ENCODE peak calls at places on chromosomes 13 and 19, in five cellular contexts. B, J, E, S and T are unnamed samples. For H3K4me1, the result is how much of the 10 kb centered on the place peaks cover.

GRCh38 chr19:28475525-28475924 is 737.4 kb downstream of the UQCRFS1 start:
- DNase-seq in B (no peak), S (no peak), J (no peak), E (no peak), T (no peak)

GRCh38 chr13:90320663-90321062 is 1026.8 kb upstream of the MIR17HG start:
- DNase-seq in E (no peak), J (no peak), S (no peak), B (no peak), T (no peak)

GRCh38 chr19:50513746-50514345 is at the start of gene ASPDH:
- DNase-seq in J (no peak), B (no peak), S (no peak), E (no peak), T (no peak)

GRCh38 chr13:44331912-44332840 is 41.4 kb upstream of the SERP2 start:
- DNase-seq in E (no peak), B (peak), J (peak), S (no peak), T (peak)

GRCh38 chr13:87999791-88000190 is 328.6 kb downstream of the SLITRK5 start:
- DNase-seq in J (no peak), S (no peak), B (no peak), E (no peak), T (no peak)

GRCh38 chr13:79311456-79311855 is 94.6 kb downstream of the RBM26 start:
- DNase-seq in E (no peak), S (no peak), J (no peak), B (no peak), T (no peak)

GRCh38 chr19:39230096-39230764 is 14.6 kb downstream of the IFNL3 start:
- DNase-seq in S (no peak), J (no peak), B (no peak), E (no peak), T (no peak)

GRCh38 chr13:67100723-67101122 is 129.4 kb downstream of the PCDH9 start:
- DNase-seq in B (no peak), S (no peak), J (no peak), E (no peak), T (no peak)

GRCh38 chr13:26540319-26540718 is 17.2 kb upstream of the WASF3 start:
- DNase-seq in J (no peak), E (no peak), B (no peak), S (no peak), T (no peak)

GRCh38 chr19:6030214-6030507 is 52.2 kb upstream of the RANBP3 start:
- DNase-seq in J (no peak), B (peak), E (peak), S (no peak), T (no peak)

GRCh38 chr13:42969558-42970172 is 22.4 kb downstream of the EPSTI1 start:
- DNase-seq in S (peak), B (peak), E (peak), J (peak), T (peak)

GRCh38 chr19:9531933-9532332 is 6.5 kb downstream of the ZNF426 start:
- DNase-seq in J (no peak), B (no peak), E (no peak), S (no peak), T (no peak)

GRCh38 chr19:12954150-12954962 is 2.7 kb downstream of the GADD45GIP1 start:
- DNase-seq in E (no peak), S (no peak), B (peak), J (no peak), T (no peak)

GRCh38 chr19:10404888-10405808 is 1.8 kb upstream of the CDC37 start:
- DNase-seq in S (no peak), E (no peak), J (no peak), B (no peak), T (no peak)

GRCh38 chr19:10808937-10809655 is 26.9 kb downstream of the TMED1 start:
- DNase-seq in J (peak), S (peak), B (no peak), E (no peak), T (no peak)

DNA sequence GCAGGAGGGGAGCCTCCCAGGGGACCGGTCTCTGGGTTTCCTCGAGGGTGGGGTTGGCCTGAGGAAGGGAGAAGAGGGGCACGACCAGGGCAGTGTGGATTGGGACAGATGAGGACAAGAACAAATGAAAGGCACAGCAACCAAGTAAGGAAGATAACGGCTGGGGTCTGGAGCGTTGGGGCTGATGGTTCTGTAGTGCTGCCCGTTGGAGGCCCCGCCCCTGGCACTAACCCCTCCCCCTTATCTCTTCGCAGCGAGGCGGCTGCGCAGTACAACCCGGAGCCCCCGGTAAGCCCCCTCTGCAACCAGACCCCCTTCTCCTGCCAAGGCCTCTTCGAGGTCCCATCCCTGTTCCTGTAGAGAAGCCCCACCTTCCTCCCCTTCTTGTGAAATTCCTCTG is 2.2 kb downstream of the CAPNS1 start:
- DNase-seq in J (no peak), B (no peak), E (no peak), S (no peak), T (no peak)
- H3K4me3 ChIP-seq in J (peak), B (no peak), E (no peak), S (peak), T (no peak)

DNA sequence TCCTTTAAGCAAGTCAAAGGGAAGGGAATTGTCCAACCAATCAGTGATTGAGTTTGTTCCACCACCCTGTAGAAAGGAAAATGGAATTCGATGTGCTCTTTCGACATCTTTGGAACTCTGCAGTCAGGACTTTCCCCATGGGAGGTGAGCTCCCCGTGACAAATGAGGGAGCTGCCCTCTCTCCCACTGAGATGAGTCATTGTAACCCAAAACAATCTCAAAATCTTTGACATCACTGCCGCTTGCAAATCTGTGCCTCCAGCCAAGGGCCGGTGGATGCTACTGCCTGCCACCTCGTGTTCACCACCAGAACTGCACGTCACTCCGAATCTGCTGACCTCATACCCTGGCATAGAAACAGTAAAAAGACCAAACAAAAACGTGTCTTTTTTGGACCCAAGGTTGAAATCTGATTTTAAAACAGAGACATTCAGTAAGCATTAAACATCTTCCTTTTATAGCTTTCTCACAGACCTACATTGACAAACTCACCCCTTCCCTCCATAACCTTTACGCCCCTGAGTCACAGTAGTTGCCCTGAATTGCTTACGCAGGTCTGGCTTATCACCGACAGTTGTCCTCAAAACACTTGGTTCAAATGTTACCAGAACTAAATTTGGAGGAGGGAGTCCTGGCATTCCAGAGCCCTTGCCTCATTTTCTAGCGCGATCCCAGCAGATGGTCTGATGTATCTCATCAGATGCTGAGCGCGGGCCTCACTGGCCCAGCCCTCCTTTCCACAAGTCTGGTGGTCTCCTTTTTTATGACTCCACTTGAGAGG is 105.2 kb downstream of the COL4A2 start:
- DNase-seq in S (peak), B (peak), E (peak), J (peak), T (peak)
- H3K4me1 ChIP-seq in S (under half), B (under half), E (under half), J (under half), T (under half)

GRCh38 chr13:99086149-99086868 is 108.4 kb upstream of the DOCK9 start:
- DNase-seq in E (peak), B (peak), S (no peak), J (peak), T (peak)
- TF ChIP-seq POLR2A in E (no peak), B (peak), S (peak), J (no peak), T (no peak)

GRCh38 chr19:4088065-4088679 is 21.5 kb upstream of the ZBTB7A start:
- DNase-seq in B (no peak), J (no peak), S (no peak), E (peak), T (no peak)

GRCh38 chr19:4089946-4090345 is 23.2 kb upstream of the ZBTB7A start:
- DNase-seq in E (no peak), J (no peak), S (no peak), B (no peak), T (no peak)

GRCh38 chr19:4089400-4089908 is 22.8 kb upstream of the ZBTB7A start:
- DNase-seq in S (no peak), E (no peak), J (no peak), B (no peak), T (no peak)

GRCh38 chr19:4090351-4091220 is 23.9 kb upstream of the ZBTB7A start:
- DNase-seq in J (no peak), S (no peak), E (no peak), B (no peak), T (no peak)

GRCh38 chr19:4088975-4089374 is 22.3 kb upstream of the ZBTB7A start:
- DNase-seq in J (peak), E (no peak), S (no peak), B (no peak), T (no peak)
- H3K4me3 ChIP-seq in J (no peak), E (peak), S (no peak), B (no peak), T (no peak)

GRCh38 chr19:48394331-48395169 is 1.1 kb downstream of the GRIN2D start:
- DNase-seq in B (no peak), E (no peak), S (no peak), J (no peak), T (no peak)
- H3K4me1 ChIP-seq in B (under half), E (half or more), S (half or more), J (half or more), T (under half)

GRCh38 chr13:51996660-51997059 is 14.6 kb downstream of the ATP7B start:
- DNase-seq in E (no peak), B (no peak), J (peak), S (no peak), T (no peak)
- TF ChIP-seq POLR2A in E (no peak), B (no peak), J (no peak), S (no peak), T (no peak)

DNA sequence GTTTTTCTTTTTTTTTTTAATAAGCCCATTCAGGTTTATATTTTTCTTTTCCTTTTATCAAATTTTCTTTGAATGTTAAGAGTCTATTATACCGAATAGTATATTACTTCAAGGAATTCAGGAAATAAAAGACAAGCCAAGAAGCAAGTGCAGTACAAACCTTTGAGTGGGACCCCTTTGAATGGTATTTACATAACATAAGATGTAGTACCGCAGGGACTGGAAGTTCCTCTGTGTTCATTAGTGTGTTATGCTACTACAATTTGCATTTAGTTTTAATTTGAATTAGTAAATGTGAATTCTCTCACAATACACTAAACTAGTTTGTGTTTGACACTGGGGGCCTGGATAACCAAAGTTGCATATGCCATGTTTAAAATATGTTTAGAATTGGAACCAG is 339.5 kb downstream of the DCT start:
- DNase-seq in S (no peak), B (no peak), J (no peak), E (no peak), T (no peak)
- H3K4me3 ChIP-seq in S (no peak), B (no peak), J (no peak), E (no peak), T (no peak)